ENCODE peak calls at places on chromosomes 4 and X, in five cellular contexts. C is left lung; N is naive thymus-derived CD4-positive, alpha-beta T cell; S is ascending aorta; L is left ventricle myocardium inferior. I is an unnamed sample.
A peak's percentile ranks its signal among the peaks of the same experiment; 100 is the strongest.

GRCh38 chr4:40842318-40842717 is 92.6 kb downstream of the NSUN7 start:
- DNase-seq in C (no peak), N (no peak), S (no peak), L (no peak), I (no peak)

GRCh38 chr4:25007608-25008007 is 23.1 kb downstream of the LGI2 start:
- DNase-seq in C (no peak), N (no peak), S (no peak), L (no peak), I (no peak)

GRCh38 chr4:8110071-8110986 is 48.3 kb downstream of the ABLIM2 start:
- DNase-seq in C (peak; percentile 72), N (no peak), S (no peak), L (no peak), I (no peak)

GRCh38 chr4:1725521-1725920 is 4.2 kb downstream of the TACC3 start:
- DNase-seq in C (no peak), N (no peak), S (no peak), L (peak; percentile 12), I (no peak)

GRCh38 chrX:150182176-150182575 is 180.9 kb upstream of the MAMLD1 start:
- DNase-seq in C (no peak), N (no peak), S (no peak), L (no peak), I (no peak)

GRCh38 chr4:25002679-25003078 is 28.1 kb downstream of the LGI2 start:
- DNase-seq in C (no peak), N (no peak), S (no peak), L (no peak), I (no peak)

GRCh38 chr4:186900232-186900900 is 176.7 kb upstream of the FAT1 start:
- DNase-seq in C (no peak), N (no peak), S (no peak), L (no peak), I (no peak)

GRCh38 chr4:100679926-100680325 is 162.1 kb upstream of the EMCN start:
- DNase-seq in C (no peak), N (no peak), S (no peak), L (no peak), I (no peak)

GRCh38 chr4:182143822-182144620 is 99.2 kb upstream of the TENM3 start:
- DNase-seq in C (peak; percentile 76), N (no peak), S (no peak), L (no peak), I (no peak)

GRCh38 chrX:133645251-133645650 is 230.0 kb upstream of the GPC4 start:
- DNase-seq in C (no peak), N (no peak), S (no peak), L (no peak), I (no peak)

GRCh38 chr4:166538491-166539005 is 665.5 kb downstream of the TLL1 start:
- DNase-seq in C (no peak), N (no peak), S (no peak), L (no peak), I (no peak)

GRCh38 chrX:153688071-153688470 is 345 bp downstream of the SLC6A8 start:
- DNase-seq in C (no peak), N (no peak), S (no peak), L (no peak), I (no peak)

GRCh38 chr4:122854444-122854843 is 27.8 kb downstream of the FGF2 start:
- DNase-seq in C (no peak), N (no peak), S (no peak), L (no peak), I (no peak)

GRCh38 chr4:120672558-120673147 is 249.9 kb downstream of the PRDM5 start:
- DNase-seq in C (no peak), N (no peak), S (no peak), L (no peak), I (no peak)

GRCh38 chr4:123401466-123402175 is 5.0 kb downstream of the SPRY1 start:
- DNase-seq in C (no peak), N (no peak), S (no peak), L (no peak), I (no peak)

GRCh38 chr4:7068883-7069282 is 1.0 kb upstream of the GRPEL1 start:
- DNase-seq in C (no peak), N (no peak), S (no peak), L (no peak), I (no peak)

GRCh38 chrX:41412261-41413167 is 34.6 kb upstream of the NYX start:
- DNase-seq in C (no peak), N (peak; percentile 14), S (no peak), L (no peak), I (no peak)

GRCh38 chr4:1727117-1728031 is 6.1 kb downstream of the TACC3 start:
- DNase-seq in C (peak; percentile 94), N (no peak), S (peak; percentile 34), L (peak; percentile 83), I (no peak)

GRCh38 chr4:81418572-81418971 is 53.1 kb downstream of the RASGEF1B start:
- DNase-seq in C (no peak), N (no peak), S (no peak), L (no peak), I (no peak)

GRCh38 chr4:7806724-7807123 is 132.9 kb downstream of the AFAP1 start:
- DNase-seq in C (no peak), N (no peak), S (no peak), L (no peak), I (no peak)

GRCh38 chr4:20493761-20494353 is 206.4 kb upstream of the PACRGL start:
- DNase-seq in C (no peak), N (no peak), S (no peak), L (no peak), I (no peak)

GRCh38 chr4:176534566-176534965 is 214.8 kb downstream of the SPCS3 start:
- DNase-seq in C (no peak), N (no peak), S (no peak), L (no peak), I (no peak)

GRCh38 chr4:150972592-150972991 is 42.5 kb downstream of the LRBA start:
- DNase-seq in C (no peak), N (no peak), S (no peak), L (no peak), I (no peak)

GRCh38 chrX:69506617-69507499 is 2.7 kb downstream of the NALF2 start:
- DNase-seq in C (no peak), N (no peak), S (no peak), L (no peak), I (no peak)
- H3K4me3 ChIP-seq in C (no peak overlapping the region), N (no peak overlapping the region), S (no peak overlapping the region), L (peak overlapping the region; percentile 69), I (no peak overlapping the region)

GRCh38 chr4:82798168-82799005 is at the start of gene SCD5:
- DNase-seq in C (peak; percentile 85), N (peak; percentile 15), S (no peak), L (peak; percentile 70), I (no peak)

GRCh38 chr4:82801910-82802521 is 3.4 kb upstream of the SCD5 start:
- DNase-seq in C (no peak), N (no peak), S (no peak), L (no peak), I (no peak)

GRCh38 chr4:82797048-82797590 is 1.5 kb downstream of the SCD5 start:
- DNase-seq in C (no peak), N (no peak), S (no peak), L (no peak), I (no peak)

GRCh38 chr4:82797591-82798081 is 960 bp downstream of the SCD5 start:
- DNase-seq in C (no peak), N (no peak), S (no peak), L (peak; percentile 25), I (no peak)

DNA sequence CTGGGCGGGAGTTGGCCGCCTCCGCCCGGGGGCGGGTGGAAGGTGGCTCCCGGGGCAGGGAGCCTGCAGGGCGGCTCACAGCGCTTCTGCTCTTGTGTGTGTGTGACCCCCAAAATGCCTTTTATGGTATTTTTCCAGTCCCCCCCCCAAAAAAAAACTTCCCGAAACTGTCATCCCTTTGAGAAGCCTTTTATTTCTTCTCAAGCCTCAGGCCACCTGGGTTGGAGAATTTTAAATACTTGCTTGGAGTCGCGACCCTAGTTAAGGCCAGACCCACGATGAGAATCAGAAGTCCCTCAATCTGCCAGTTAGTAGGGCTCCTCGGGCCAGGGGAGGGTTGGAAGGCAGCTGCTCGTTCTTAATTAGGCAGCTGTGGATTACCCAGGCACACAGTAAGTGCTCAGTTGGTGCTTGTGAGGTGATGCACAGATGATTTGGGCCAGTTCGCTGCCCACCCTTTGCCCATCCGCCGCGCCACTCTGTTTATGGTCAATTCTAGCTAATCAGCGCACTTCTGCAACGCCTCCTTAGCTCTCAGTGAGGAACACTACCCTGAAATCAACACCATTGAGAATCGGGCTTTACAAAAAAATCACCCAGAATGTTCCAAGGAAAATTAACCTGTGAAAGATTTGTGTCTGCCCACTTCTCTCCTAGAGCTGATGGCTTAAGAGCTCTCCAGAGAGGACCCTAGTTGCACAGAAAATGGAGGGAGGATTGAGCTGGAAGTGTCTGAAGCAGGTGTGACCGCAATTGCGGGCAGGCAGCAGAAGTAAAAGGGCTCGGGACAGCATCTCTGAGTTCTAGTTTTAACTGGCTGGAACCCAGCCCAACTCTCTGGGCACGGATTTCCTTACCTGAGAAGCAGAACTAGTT is 648 bp upstream of the SCD5 start:
- DNase-seq in C (no peak), N (peak; percentile 8), S (no peak), L (no peak), I (no peak)
- H3K27ac ChIP-seq in C (no peak overlapping the region), N (no peak overlapping the region), S (no peak overlapping the region), L (peak overlapping the region; percentile 48), I (no peak overlapping the region)

GRCh38 chrX:154732421-154733071 is 18.3 kb downstream of the GAB3 start:
- DNase-seq in C (peak; percentile 67), N (no peak), S (no peak), L (no peak), I (no peak)

GRCh38 chrX:154729439-154729838 is 21.4 kb downstream of the GAB3 start:
- DNase-seq in C (no peak), N (no peak), S (no peak), L (no peak), I (no peak)

GRCh38 chrX:154730271-154730883 is 20.5 kb downstream of the GAB3 start:
- DNase-seq in C (no peak), N (no peak), S (no peak), L (peak; percentile 46), I (no peak)

GRCh38 chrX:154731881-154732280 is 19.0 kb downstream of the GAB3 start:
- DNase-seq in C (no peak), N (no peak), S (no peak), L (no peak), I (no peak)

GRCh38 chrX:154731203-154731602 is 19.7 kb downstream of the GAB3 start:
- DNase-seq in C (no peak), N (no peak), S (no peak), L (no peak), I (no peak)
- H3K4me1 ChIP-seq in C (peaks cover 97% of the 10 kb centered on the region), N (peaks cover 65% of the 10 kb centered on the region), S (peaks cover 17% of the 10 kb centered on the region), L (peaks cover 100% of the 10 kb centered on the region), I (peaks cover 23% of the 10 kb centered on the region)

GRCh38 chr4:129346760-129347159 is 250.8 kb downstream of the C4orf33 start:
- DNase-seq in C (no peak), N (no peak), S (no peak), L (no peak), I (no peak)

GRCh38 chr4:129345680-129346079 is 249.7 kb downstream of the C4orf33 start:
- DNase-seq in C (no peak), N (no peak), S (no peak), L (no peak), I (no peak)

GRCh38 chr4:129344058-129344457 is 248.1 kb downstream of the C4orf33 start:
- DNase-seq in C (no peak), N (peak; percentile 6), S (no peak), L (no peak), I (no peak)

DNA sequence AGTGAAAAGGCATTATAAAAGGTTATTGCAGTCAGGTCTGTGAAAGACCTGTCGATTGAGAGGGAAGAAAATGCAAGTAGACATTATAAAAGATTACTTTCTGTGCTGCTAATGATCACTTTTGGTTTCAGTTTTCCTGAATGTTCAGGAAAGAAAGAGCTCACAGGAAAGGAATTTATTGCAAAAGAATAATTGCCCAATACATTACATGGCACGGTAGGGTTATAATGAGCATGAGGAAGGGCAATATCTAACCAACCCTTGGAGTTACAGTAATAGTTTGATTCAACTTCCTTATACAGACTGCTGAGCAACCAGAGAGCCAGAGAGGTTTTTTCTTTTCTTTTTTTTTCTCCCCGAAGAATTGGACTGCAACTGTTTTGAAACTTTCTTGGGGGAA is 246.9 kb downstream of the C4orf33 start:
- DNase-seq in C (no peak), N (no peak), S (no peak), L (no peak), I (no peak)
- H3K4me3 ChIP-seq in C (no peak overlapping the region), N (no peak overlapping the region), S (no peak overlapping the region), L (no peak overlapping the region), I (no peak overlapping the region)